ENCODE peak calls at places on chromosome 13, in eight cellular contexts. Z is CD4-positive, CD25-positive, alpha-beta regulatory T cell; G is GM23338; B is psoas muscle; M is H9; N is H1; X is hepatocyte; E is ovary. U is an unnamed sample.

GRCh38 chr13:28719656-28720055 is 886 bp upstream of the SLC46A3 start:
- DNase-seq in Z (no peak), G (no peak), B (no peak), M (no peak), N (no peak), X (no peak), E (no peak), U (no peak)

GRCh38 chr13:47632311-47632710 is 368.8 kb downstream of the SUCLA2 start:
- DNase-seq in Z (no peak), G (no peak), B (no peak), M (peak; percentile 43), N (no peak), X (no peak), E (no peak), U (no peak)

GRCh38 chr13:43206858-43207257 is 183.5 kb downstream of the DNAJC15 start:
- DNase-seq in Z (no peak), G (no peak), B (no peak), M (no peak), N (no peak), X (no peak), E (no peak), U (no peak)

GRCh38 chr13:93227906-93228801 is 1.5 kb downstream of the GPC6 start:
- DNase-seq in Z (no peak), G (peak; percentile 91), B (peak; percentile 56), M (peak; percentile 78), N (no peak), X (peak; percentile 90), E (peak; percentile 73), U (no peak)

GRCh38 chr13:95091755-95092154 is 209.5 kb downstream of the ABCC4 start:
- DNase-seq in Z (no peak), G (no peak), B (no peak), M (no peak), N (no peak), X (no peak), E (no peak), U (no peak)

GRCh38 chr13:98285852-98286594 is 109.0 kb upstream of the RNF113B start:
- DNase-seq in Z (no peak), G (no peak), B (no peak), M (no peak), N (no peak), X (no peak), E (no peak), U (no peak)

GRCh38 chr13:94569615-94570014 is 26.3 kb downstream of the TGDS start:
- DNase-seq in Z (no peak), G (no peak), B (no peak), M (no peak), N (no peak), X (no peak), E (no peak), U (no peak)

GRCh38 chr13:111281751-111282311 is 38.6 kb upstream of the TEX29 start:
- DNase-seq in Z (no peak), G (no peak), B (no peak), M (no peak), N (no peak), X (no peak), E (no peak), U (no peak)

GRCh38 chr13:70622785-70623184 is 514.5 kb upstream of the KLHL1 start:
- DNase-seq in Z (no peak), G (no peak), B (no peak), M (no peak), N (no peak), X (no peak), E (no peak), U (no peak)

GRCh38 chr13:60756306-60756705 is 359.3 kb downstream of the TDRD3 start:
- DNase-seq in Z (no peak), G (peak; percentile 24), B (no peak), M (no peak), N (no peak), X (no peak), E (no peak), U (no peak)

GRCh38 chr13:23715762-23716235 is 145.6 kb downstream of the TNFRSF19 start:
- DNase-seq in Z (no peak), G (peak; percentile 74), B (no peak), M (peak; percentile 75), N (no peak), X (peak; percentile 31), E (no peak), U (peak; percentile 31)

GRCh38 chr13:85737952-85738351 is 61.3 kb downstream of the SLITRK6 start:
- DNase-seq in Z (no peak), G (no peak), B (no peak), M (no peak), N (no peak), X (no peak), E (no peak), U (no peak)

GRCh38 chr13:83732755-83733154 is 149.5 kb downstream of the SLITRK1 start:
- DNase-seq in Z (no peak), G (no peak), B (no peak), M (no peak), N (no peak), X (no peak), E (no peak), U (no peak)

GRCh38 chr13:21342699-21343442 is 116.2 kb downstream of the ZDHHC20 start:
- DNase-seq in Z (no peak), G (no peak), B (no peak), M (no peak), N (no peak), X (no peak), E (no peak), U (no peak)

GRCh38 chr13:99302637-99303505 is 4.3 kb downstream of the GPR183 start:
- DNase-seq in Z (no peak), G (no peak), B (no peak), M (no peak), N (no peak), X (no peak), E (no peak), U (no peak)

GRCh38 chr13:99301056-99301838 is 6.0 kb downstream of the GPR183 start:
- DNase-seq in Z (no peak), G (no peak), B (no peak), M (no peak), N (no peak), X (no peak), E (no peak), U (no peak)

GRCh38 chr13:99303863-99304521 is 3.2 kb downstream of the GPR183 start:
- DNase-seq in Z (no peak), G (no peak), B (no peak), M (no peak), N (no peak), X (no peak), E (no peak), U (no peak)

GRCh38 chr13:99299545-99300341 is 7.5 kb downstream of the GPR183 start:
- DNase-seq in Z (no peak), G (peak; percentile 40), B (no peak), M (no peak), N (no peak), X (no peak), E (no peak), U (no peak)

GRCh38 chr13:99301913-99302636 is 5.1 kb downstream of the GPR183 start:
- DNase-seq in Z (no peak), G (no peak), B (no peak), M (no peak), N (no peak), X (no peak), E (no peak), U (no peak)
- H3K27ac ChIP-seq in Z (peak overlapping the region; percentile 81), G (no peak overlapping the region), B (no peak overlapping the region), M (no peak overlapping the region), N (no peak overlapping the region), X (no peak overlapping the region), E (no peak overlapping the region), U (no peak overlapping the region)

GRCh38 chr13:41462427-41462826 is 5.1 kb downstream of the RGCC start:
- DNase-seq in Z (no peak), G (no peak), B (no peak), M (no peak), N (no peak), X (no peak), E (no peak), U (no peak)

GRCh38 chr13:41461527-41462124 is 4.3 kb downstream of the RGCC start:
- DNase-seq in Z (peak; percentile 15), G (no peak), B (no peak), M (no peak), N (no peak), X (no peak), E (no peak), U (no peak)

GRCh38 chr13:41459754-41460111 is 2.4 kb downstream of the RGCC start:
- DNase-seq in Z (peak; percentile 13), G (no peak), B (no peak), M (no peak), N (no peak), X (no peak), E (no peak), U (no peak)

GRCh38 chr13:41458939-41459753 is 1.8 kb downstream of the RGCC start:
- DNase-seq in Z (peak; percentile 78), G (peak; percentile 70), B (peak; percentile 37), M (no peak), N (no peak), X (peak; percentile 37), E (no peak), U (no peak)

DNA sequence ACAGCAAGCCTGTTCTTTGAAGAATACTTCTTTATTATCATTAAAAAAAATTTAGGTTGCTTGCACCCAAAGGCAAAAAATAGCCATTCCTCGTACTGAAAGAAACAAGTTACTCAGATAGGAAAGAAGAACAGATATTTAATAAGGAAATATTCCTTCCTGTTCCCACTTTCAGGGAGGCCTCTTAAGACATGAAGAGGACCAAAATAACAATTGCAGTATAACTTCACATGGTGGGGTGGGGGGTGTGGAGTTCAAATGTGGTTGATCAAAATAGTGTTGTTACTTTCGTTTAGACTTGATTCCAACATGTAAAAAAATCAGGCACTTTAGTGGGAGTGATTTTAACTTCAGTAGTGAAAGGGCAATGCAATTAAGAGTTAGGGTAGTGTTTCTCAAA is 3.6 kb downstream of the RGCC start:
- DNase-seq in Z (peak; percentile 6), G (no peak), B (no peak), M (no peak), N (no peak), X (no peak), E (no peak), U (no peak)
- H3K27me3 ChIP-seq in Z (no peaks in the 10 kb centered on the region), G (peaks cover 46% of the 10 kb centered on the region), B (no peaks in the 10 kb centered on the region), M (peaks cover 30% of the 10 kb centered on the region), N (peaks cover 41% of the 10 kb centered on the region), X (peaks cover 45% of the 10 kb centered on the region), E (no peaks in the 10 kb centered on the region), U (peaks cover 28% of the 10 kb centered on the region)

DNA sequence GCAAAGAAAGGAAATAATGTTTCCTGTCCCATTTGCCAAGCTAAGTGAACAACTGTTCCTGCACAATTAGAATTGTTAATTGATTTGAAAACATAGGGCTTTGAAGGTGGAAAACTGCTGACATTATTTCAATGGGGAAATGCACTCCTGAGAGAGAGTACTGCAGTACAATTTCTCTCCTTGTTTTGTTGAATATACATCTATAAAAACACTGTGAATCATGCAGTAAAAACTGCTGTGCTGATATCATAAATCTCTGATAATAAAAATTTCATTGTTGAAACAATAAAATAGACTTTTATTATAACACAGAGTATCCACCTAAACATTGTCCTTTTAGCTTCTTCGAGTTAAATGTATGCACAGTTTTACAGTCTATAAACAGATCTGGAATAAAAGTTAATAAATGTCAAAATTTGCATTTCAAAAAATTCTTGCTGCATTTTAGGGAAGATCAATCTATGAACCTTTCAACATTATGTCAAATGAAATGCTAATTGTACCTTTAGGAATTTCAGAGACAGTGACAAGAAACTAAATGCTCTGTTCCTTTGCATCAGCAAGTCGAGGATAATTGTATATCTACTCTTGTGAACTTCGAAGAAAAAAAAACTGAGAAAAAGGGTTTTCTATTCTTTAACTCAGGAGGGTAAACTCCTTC is 328.2 kb upstream of the DACH1 start:
- DNase-seq in Z (no peak), G (no peak), B (no peak), M (no peak), N (no peak), X (no peak), E (no peak), U (no peak)
- H3K27ac ChIP-seq in Z (no peak overlapping the region), G (no peak overlapping the region), B (no peak overlapping the region), M (no peak overlapping the region), N (no peak overlapping the region), X (peak overlapping the region; percentile 12), E (no peak overlapping the region), U (no peak overlapping the region)

GRCh38 chr13:78601124-78601885 is 2.0 kb downstream of the POU4F1 start:
- DNase-seq in Z (no peak), G (peak; percentile 66), B (no peak), M (peak; percentile 46), N (no peak), X (peak; percentile 55), E (no peak), U (no peak)
- H3K27me3 ChIP-seq in Z (peaks cover 68% of the 10 kb centered on the region), G (peaks cover 97% of the 10 kb centered on the region), B (no peaks in the 10 kb centered on the region), M (peaks cover 86% of the 10 kb centered on the region), N (peaks cover 97% of the 10 kb centered on the region), X (peaks cover 95% of the 10 kb centered on the region), E (no peaks in the 10 kb centered on the region), U (peaks cover 83% of the 10 kb centered on the region)